ENCODE peak calls at places on chromosomes 3 and 15, in eight cellular contexts. K is cardiac fibroblast; P is NCI-H345; A is ovary; B is stimulated activated CD4-positive, alpha-beta T cell treated with anti-CD3 and anti-CD28 coated beads, Interleukin-12 subunit alpha, Interleukin-12 subunit beta, amount 100 ng/mL, for 4 hours; M is effector CD4-positive, alpha-beta T cell; E is kidney glomerular epithelial cell; W is neural progenitor cell. N is an unnamed sample.

GRCh38 chr3:46913644-46914043 is 36.1 kb downstream of the PTH1R start:
- DNase-seq in K (peak), P (peak), A (no peak), B (no peak), M (no peak), E (peak), W (no peak), N (peak)

GRCh38 chr3:4695846-4696245 is 202.7 kb downstream of the ITPR1 start:
- DNase-seq in K (no peak), P (no peak), A (no peak), B (no peak), M (no peak), E (no peak), W (no peak), N (no peak)

GRCh38 chr15:68674975-68675374 is 96.2 kb downstream of the CORO2B start:
- DNase-seq in K (no peak), P (no peak), A (no peak), B (no peak), M (no peak), E (peak), W (peak), N (no peak)

GRCh38 chr3:182342252-182342651 is 451.1 kb upstream of the ATP11B start:
- DNase-seq in K (no peak), P (peak), A (no peak), B (no peak), M (no peak), E (peak), W (no peak), N (no peak)

GRCh38 chr3:170560717-170561382 is 25.0 kb downstream of the SLC7A14 start:
- DNase-seq in K (no peak), P (no peak), A (no peak), B (no peak), M (no peak), E (no peak), W (no peak), N (no peak)

GRCh38 chr15:100140527-100141303 is 201.1 kb downstream of the ADAMTS17 start:
- DNase-seq in K (no peak), P (no peak), A (no peak), B (no peak), M (no peak), E (no peak), W (no peak), N (no peak)

GRCh38 chr3:52463420-52463819 is 8.0 kb downstream of the NISCH start:
- DNase-seq in K (no peak), P (no peak), A (no peak), B (no peak), M (no peak), E (no peak), W (no peak), N (no peak)

GRCh38 chr3:158127250-158128219 is 17.6 kb downstream of the RSRC1 start:
- DNase-seq in K (peak), P (no peak), A (no peak), B (no peak), M (no peak), E (no peak), W (no peak), N (no peak)

GRCh38 chr15:100250166-100250800 is 91.5 kb downstream of the ADAMTS17 start:
- DNase-seq in K (peak), P (no peak), A (peak), B (no peak), M (no peak), E (no peak), W (no peak), N (no peak)

GRCh38 chr3:176906046-176906905 is 291.0 kb downstream of the TBL1XR1 start:
- DNase-seq in K (peak), P (peak), A (no peak), B (no peak), M (no peak), E (peak), W (no peak), N (peak)

GRCh38 chr3:123076496-123077418 is 9.9 kb downstream of the PDIA5 start:
- DNase-seq in K (peak), P (peak), A (peak), B (no peak), M (no peak), E (no peak), W (no peak), N (peak)

GRCh38 chr3:113698891-113699465 is 2.5 kb upstream of the USF3 start:
- DNase-seq in K (peak), P (no peak), A (peak), B (no peak), M (no peak), E (peak), W (peak), N (no peak)

GRCh38 chr3:127172211-127172610 is 20.7 kb upstream of the PRR23E start:
- DNase-seq in K (no peak), P (no peak), A (no peak), B (no peak), M (no peak), E (no peak), W (no peak), N (no peak)

GRCh38 chr15:59380902-59381610 is 8.4 kb upstream of the MYO1E start:
- DNase-seq in K (no peak), P (no peak), A (no peak), B (no peak), M (no peak), E (no peak), W (peak), N (no peak)

GRCh38 chr3:130973401-130973800 is 53.2 kb downstream of the ASTE1 start:
- DNase-seq in K (no peak), P (no peak), A (no peak), B (no peak), M (no peak), E (no peak), W (no peak), N (no peak)